ENCODE peak calls at places on chromosomes 6 and 20, in ten cellular contexts. B is uterus; N is pulmonary artery endothelial cell; L is astrocyte of the spinal cord; P is kidney epithelial cell; M is cardiac fibroblast; E is effector CD4-positive, alpha-beta T cell; W is stimulated activated CD8-positive, alpha-beta memory T cell treated with anti-CD3 and anti-CD28 coated beads, Interleukin-2, amount 100 ng/mL, for 1 hour; C is KBM-7; K is fibroblast of mammary gland. G is an unnamed sample.

GRCh38 chr20:58713801-58714339 is 21.3 kb downstream of the NPEPL1 start:
- DNase-seq in B (no peak), N (no peak), L (no peak), P (no peak), M (no peak), E (no peak), W (no peak), C (no peak), K (no peak), G (no peak)

GRCh38 chr6:2055143-2055542 is 190.3 kb downstream of the GMDS start:
- DNase-seq in B (no peak), N (no peak), L (no peak), P (no peak), M (no peak), E (no peak), W (no peak), C (no peak), K (no peak), G (no peak)

GRCh38 chr6:168908166-168908565 is 345.5 kb downstream of the THBS2 start:
- DNase-seq in B (no peak), N (no peak), L (peak; percentile 41), P (no peak), M (peak; percentile 86), E (no peak), W (no peak), C (no peak), K (peak; percentile 95), G (peak; percentile 3)

GRCh38 chr20:39878809-39879208 is 810.2 kb downstream of the MAFB start:
- DNase-seq in B (peak; percentile 26), N (no peak), L (no peak), P (no peak), M (no peak), E (no peak), W (no peak), C (no peak), K (peak; percentile 56), G (no peak)

GRCh38 chr6:152720964-152721363 is 23.3 kb downstream of the MYCT1 start:
- DNase-seq in B (no peak), N (peak; percentile 50), L (peak; percentile 9), P (peak; percentile 28), M (peak; percentile 82), E (no peak), W (no peak), C (no peak), K (peak; percentile 16), G (no peak)

GRCh38 chr20:37886851-37887297 is 16.1 kb upstream of the VSTM2L start:
- DNase-seq in B (no peak), N (no peak), L (no peak), P (no peak), M (peak; percentile 29), E (no peak), W (no peak), C (no peak), K (no peak), G (peak; percentile 41)

GRCh38 chr6:106591111-106591825 is 38.0 kb downstream of the RTN4IP1 start:
- DNase-seq in B (no peak), N (no peak), L (peak; percentile 84), P (peak; percentile 75), M (peak; percentile 81), E (no peak), W (no peak), C (no peak), K (peak; percentile 88), G (no peak)

GRCh38 chr20:42524058-42524457 is 665.6 kb downstream of the PTPRT start:
- DNase-seq in B (no peak), N (no peak), L (no peak), P (no peak), M (no peak), E (no peak), W (no peak), C (no peak), K (no peak), G (no peak)

GRCh38 chr20:51447097-51447764 is 95.3 kb downstream of the NFATC2 start:
- DNase-seq in B (peak; percentile 93), N (peak; percentile 85), L (peak; percentile 95), P (peak; percentile 81), M (peak; percentile 97), E (no peak), W (no peak), C (no peak), K (peak; percentile 99), G (no peak)

GRCh38 chr6:52328721-52329120 is 33.2 kb upstream of the PAQR8 start:
- DNase-seq in B (no peak), N (no peak), L (no peak), P (no peak), M (no peak), E (no peak), W (no peak), C (no peak), K (no peak), G (no peak)

GRCh38 chr6:148074735-148075134 is 267.9 kb upstream of the SASH1 start:
- DNase-seq in B (no peak), N (no peak), L (no peak), P (no peak), M (no peak), E (no peak), W (no peak), C (peak; percentile 15), K (no peak), G (peak; percentile 50)

GRCh38 chr6:159359581-159360264 is 190.5 kb downstream of the FNDC1 start:
- DNase-seq in B (no peak), N (no peak), L (no peak), P (no peak), M (no peak), E (no peak), W (no peak), C (no peak), K (no peak), G (no peak)

GRCh38 chr6:62283828-62284411 is 2.1 kb downstream of the KHDRBS2 start:
- DNase-seq in B (no peak), N (no peak), L (peak; percentile 1), P (no peak), M (peak; percentile 52), E (no peak), W (no peak), C (peak; percentile 77), K (peak; percentile 28), G (peak; percentile 18)

GRCh38 chr20:14992961-14993360 is 655.5 kb upstream of the FLRT3 start:
- DNase-seq in B (no peak), N (no peak), L (peak; percentile 1), P (no peak), M (no peak), E (no peak), W (no peak), C (no peak), K (peak; percentile 41), G (no peak)

GRCh38 chr20:43731469-43731868 is 4.7 kb upstream of the GTSF1L start:
- DNase-seq in B (no peak), N (no peak), L (peak; percentile 75), P (no peak), M (peak; percentile 68), E (no peak), W (no peak), C (no peak), K (peak; percentile 89), G (no peak)

GRCh38 chr6:21402368-21402767 is 191.2 kb upstream of the SOX4 start:
- DNase-seq in B (peak; percentile 88), N (no peak), L (peak; percentile 15), P (no peak), M (peak; percentile 58), E (no peak), W (no peak), C (no peak), K (peak; percentile 96), G (peak; percentile 50)

GRCh38 chr6:163554663-163555062 is 140.1 kb downstream of the QKI start:
- DNase-seq in B (no peak), N (no peak), L (peak; percentile 43), P (no peak), M (peak; percentile 73), E (peak; percentile 37), W (peak; percentile 15), C (peak; percentile 69), K (peak; percentile 69), G (peak; percentile 60)